ENCODE peak calls at places on chromosomes 16 and 17, in seven cellular contexts. I, N, K, U, H, L and W are unnamed samples.
A peak's percentile ranks its signal among the peaks of the same experiment; 100 is the strongest.

GRCh38 chr17:77675816-77676799 is 282.4 kb upstream of the TNRC6C start:
- DNase-seq in I (no peak), N (no peak), K (no peak), U (no peak), H (peak; percentile 30), L (no peak), W (no peak)

GRCh38 chr16:87369796-87370719 is 13.5 kb downstream of the FBXO31 start:
- DNase-seq in I (no peak), N (no peak), K (no peak), U (no peak), H (no peak), L (peak; percentile 80), W (no peak)

GRCh38 chr16:57741660-57742191 is 6.2 kb downstream of the KATNB1 start:
- DNase-seq in I (no peak), N (peak; percentile 61), K (no peak), U (no peak), H (no peak), L (peak; percentile 30), W (peak; percentile 57)

GRCh38 chr17:18323007-18323406 is 7.9 kb downstream of the SMCR8 start:
- DNase-seq in I (no peak), N (no peak), K (no peak), U (no peak), H (no peak), L (no peak), W (no peak)

GRCh38 chr16:88353232-88353631 is 29.5 kb upstream of the ZNF469 start:
- DNase-seq in I (no peak), N (no peak), K (no peak), U (no peak), H (no peak), L (no peak), W (no peak)

GRCh38 chr17:63275318-63275967 is 170.7 kb downstream of the CYB561 start:
- DNase-seq in I (no peak), N (no peak), K (peak; percentile 97), U (no peak), H (no peak), L (no peak), W (no peak)

GRCh38 chr16:67935096-67935401 is 1.6 kb downstream of the PSMB10 start:
- DNase-seq in I (no peak), N (no peak), K (no peak), U (no peak), H (peak; percentile 24), L (no peak), W (no peak)

GRCh38 chr16:89722392-89723278 is 1.3 kb downstream of the ZNF276 start:
- DNase-seq in I (no peak), N (no peak), K (peak; percentile 72), U (no peak), H (no peak), L (peak; percentile 84), W (no peak)

GRCh38 chr16:23119570-23119969 is 29.7 kb downstream of the USP31 start:
- DNase-seq in I (no peak), N (peak; percentile 55), K (peak; percentile 81), U (no peak), H (no peak), L (no peak), W (no peak)

GRCh38 chr17:62111562-62112180 is 46.6 kb upstream of the MED13 start:
- DNase-seq in I (no peak), N (no peak), K (no peak), U (no peak), H (no peak), L (no peak), W (no peak)

GRCh38 chr17:606501-607243 is 108.0 kb downstream of the VPS53 start:
- DNase-seq in I (no peak), N (no peak), K (peak; percentile 76), U (no peak), H (no peak), L (no peak), W (no peak)

GRCh38 chr16:6517321-6517720 is 815.3 kb upstream of the RBFOX1 start:
- DNase-seq in I (no peak), N (no peak), K (no peak), U (no peak), H (no peak), L (no peak), W (no peak)

GRCh38 chr17:12081720-12082119 is 61.0 kb downstream of the MAP2K4 start:
- DNase-seq in I (no peak), N (no peak), K (peak; percentile 23), U (no peak), H (no peak), L (peak; percentile 28), W (no peak)

GRCh38 chr16:23858496-23859062 is 22.8 kb downstream of the PRKCB start:
- DNase-seq in I (no peak), N (no peak), K (no peak), U (no peak), H (no peak), L (no peak), W (no peak)

GRCh38 chr16:26705346-26705745 is 361.4 kb upstream of the C16orf82 start:
- DNase-seq in I (no peak), N (no peak), K (no peak), U (no peak), H (no peak), L (no peak), W (no peak)

GRCh38 chr16:353404-354285 is 1.1 kb upstream of the AXIN1 start:
- DNase-seq in I (no peak), N (no peak), K (no peak), U (no peak), H (no peak), L (no peak), W (no peak)

GRCh38 chr17:37399404-37399803 is 7.2 kb downstream of the ACACA start:
- DNase-seq in I (no peak), N (no peak), K (peak; percentile 18), U (no peak), H (no peak), L (no peak), W (no peak)

GRCh38 chr16:70563571-70563970 is 40.0 kb downstream of the SF3B3 start:
- DNase-seq in I (no peak), N (no peak), K (peak; percentile 42), U (no peak), H (no peak), L (no peak), W (no peak)

GRCh38 chr17:50548831-50549230 is 1.9 kb downstream of the SPATA20 start:
- DNase-seq in I (no peak), N (no peak), K (no peak), U (no peak), H (no peak), L (no peak), W (no peak)

GRCh38 chr17:12041316-12041715 is 20.6 kb downstream of the MAP2K4 start:
- DNase-seq in I (no peak), N (no peak), K (peak; percentile 85), U (no peak), H (no peak), L (no peak), W (no peak)

GRCh38 chr17:14387036-14387435 is 86.2 kb downstream of the HS3ST3B1 start:
- DNase-seq in I (no peak), N (no peak), K (no peak), U (no peak), H (no peak), L (no peak), W (no peak)

GRCh38 chr16:60744198-60744597 is 1292.0 kb downstream of the CDH8 start:
- DNase-seq in I (no peak), N (no peak), K (no peak), U (no peak), H (no peak), L (no peak), W (no peak)